ENCODE peak calls at places on chromosomes 11 and 22, in eight cellular contexts. J is heart right ventricle, D is left ventricle myocardium inferior, U is A549, F is heart left ventricle, C is GM23338, X is hepatocyte, S is iPS DF 6.9. T is an unnamed sample. For H3K4me1, the result is how much of the 10 kb centered on the place peaks cover.

GRCh38 chr11:68145120-68145866 is 24.1 kb upstream of the CHKA start:
- DNase-seq in J (no peak), U (peak), D (no peak), X (peak), C (no peak), S (no peak), F (no peak), T (no peak)

GRCh38 chr11:5367461-5368074 is 16.0 kb upstream of the OR51M1 start:
- DNase-seq in S (no peak), D (no peak), J (no peak), X (no peak), U (no peak), C (no peak), F (no peak), T (no peak)

GRCh38 chr22:20395897-20396287 is 1.9 kb downstream of the ZNF74 start:
- DNase-seq in U (no peak), F (no peak), X (no peak), C (no peak), J (no peak), S (no peak), D (no peak), T (no peak)

GRCh38 chr22:23256986-23257888 is 76.9 kb downstream of the BCR start:
- DNase-seq in D (peak), S (no peak), C (no peak), U (no peak), J (peak), X (peak), F (peak), T (peak)

GRCh38 chr11:126328001-126328390 is 24.1 kb downstream of the DCPS start:
- DNase-seq in F (no peak), C (no peak), U (no peak), X (no peak), S (no peak), J (no peak), D (no peak), T (no peak)

GRCh38 chr11:113261709-113262475 is 52.5 kb upstream of the TTC12 start:
- DNase-seq in F (no peak), J (no peak), U (no peak), C (no peak), S (no peak), D (no peak), X (no peak), T (no peak)

GRCh38 chr11:66708026-66708579 is 20.9 kb downstream of the SPTBN2 start:
- DNase-seq in J (no peak), S (no peak), U (no peak), C (no peak), X (no peak), F (no peak), D (no peak), T (no peak)

GRCh38 chr11:15113381-15113780 is 1.3 kb upstream of the INSC start:
- DNase-seq in C (no peak), U (no peak), X (no peak), S (no peak), F (no peak), J (no peak), D (no peak), T (no peak)

GRCh38 chr11:17846852-17847453 is 112.4 kb downstream of the KCNC1 start:
- DNase-seq in J (no peak), F (peak), X (peak), U (peak), D (no peak), C (peak), S (no peak), T (no peak)

GRCh38 chr22:29838599-29838956 is 504 bp upstream of the ASCC2 start:
- DNase-seq in D (no peak), C (no peak), S (no peak), J (no peak), X (no peak), U (no peak), F (no peak), T (no peak)

GRCh38 chr11:65429724-65430405 is 7.3 kb downstream of the NEAT1 start:
- DNase-seq in D (peak), S (no peak), U (peak), J (peak), F (peak), C (peak), X (peak), T (peak)

GRCh38 chr11:32890843-32891656 is 1.6 kb upstream of the QSER1 start:
- DNase-seq in S (no peak), D (no peak), C (peak), U (no peak), J (no peak), F (no peak), X (no peak), T (no peak)

GRCh38 chr11:69375316-69376154 is 81.6 kb downstream of the MYEOV start:
- DNase-seq in U (no peak), J (no peak), X (no peak), D (peak), C (no peak), F (peak), S (no peak), T (peak)

GRCh38 chr11:88454881-88455280 is 117.3 kb upstream of the CTSC start:
- DNase-seq in U (no peak), D (no peak), S (no peak), X (no peak), F (no peak), C (no peak), J (no peak), T (no peak)

GRCh38 chr11:18105802-18106574 is at the start of gene SAAL1:
- DNase-seq in U (peak), C (peak), F (peak), X (peak), D (peak), J (peak), S (peak), T (peak)

GRCh38 chr22:45302047-45302446 is 7.7 kb upstream of the FAM118A start:
- DNase-seq in D (no peak), X (peak), C (no peak), S (no peak), J (no peak), F (no peak), U (peak), T (no peak)

GRCh38 chr22:22400099-22400498 is 108.4 kb downstream of the ZNF280B start:
- DNase-seq in X (no peak), J (no peak), U (no peak), F (no peak), D (no peak), C (no peak), S (no peak), T (no peak)

GRCh38 chr11:120326845-120327281 is 1.8 kb downstream of the TLCD5 start:
- DNase-seq in U (peak), F (no peak), J (no peak), X (peak), S (no peak), C (no peak), D (no peak), T (no peak)

GRCh38 chr11:110747531-110747930 is 35.3 kb upstream of the ARHGAP20 start:
- DNase-seq in U (no peak), D (no peak), S (no peak), C (no peak), F (no peak), X (no peak), J (no peak), T (no peak)

GRCh38 chr22:49976439-49977175 is 16.0 kb downstream of the PIM3 start:
- DNase-seq in X (no peak), F (no peak), J (no peak), D (no peak), C (no peak), U (peak), S (no peak), T (peak)

GRCh38 chr22:23315341-23315917 is 135.1 kb downstream of the BCR start:
- DNase-seq in X (peak), J (peak), U (peak), F (peak), S (no peak), C (peak), D (peak), T (peak)

GRCh38 chr22:18023509-18024275 is 669 bp downstream of the MICAL3 start:
- DNase-seq in X (peak), J (peak), D (peak), F (peak), U (peak), C (peak), S (no peak), T (peak)

GRCh38 chr11:118744001-118744400 is 47.0 kb downstream of the DDX6 start:
- DNase-seq in S (no peak), C (no peak), U (no peak), X (no peak), F (no peak), J (no peak), D (no peak), T (no peak)

GRCh38 chr11:19444231-19444630 is 203.5 kb upstream of the E2F8 start:
- DNase-seq in D (no peak), U (no peak), X (no peak), F (no peak), J (no peak), S (no peak), C (no peak), T (no peak)

GRCh38 chr11:74695705-74696280 is 35.4 kb downstream of the CHRDL2 start:
- DNase-seq in U (no peak), J (no peak), C (peak), S (no peak), X (no peak), F (no peak), D (no peak), T (no peak)

GRCh38 chr11:2881974-2882362 is 3.6 kb downstream of the CDKN1C start:
- DNase-seq in C (no peak), J (no peak), D (no peak), X (peak), S (no peak), U (no peak), F (no peak), T (peak)

GRCh38 chr11:134393638-134394037 is 18.4 kb downstream of the B3GAT1 start:
- DNase-seq in C (peak), U (peak), S (no peak), F (no peak), X (peak), J (no peak), D (no peak), T (no peak)

GRCh38 chr11:71355266-71355665 is 92.9 kb downstream of the DHCR7 start:
- DNase-seq in J (no peak), D (no peak), C (no peak), X (no peak), S (no peak), F (no peak), U (no peak), T (no peak)

GRCh38 chr11:2187267-2187707 is 15.7 kb upstream of the TH start:
- DNase-seq in X (no peak), D (no peak), J (no peak), C (no peak), U (no peak), F (no peak), S (no peak), T (no peak)

GRCh38 chr11:72552399-72552910 is 118.1 kb upstream of the CLPB start:
- DNase-seq in J (no peak), F (no peak), S (no peak), X (no peak), U (no peak), C (no peak), D (no peak), T (no peak)

GRCh38 chr11:118883368-118884071 is at the start of gene CXCR5:
- DNase-seq in D (no peak), F (no peak), S (no peak), U (no peak), J (no peak), X (no peak), C (no peak), T (no peak)

GRCh38 chr11:2212411-2213251 is 41.0 kb upstream of the TH start:
- DNase-seq in X (no peak), C (no peak), F (peak), U (no peak), S (no peak), D (peak), J (no peak), T (no peak)

GRCh38 chr11:103929168-103929903 is 107.1 kb upstream of the DDI1 start:
- DNase-seq in X (no peak), J (no peak), U (no peak), F (no peak), S (no peak), D (no peak), C (no peak), T (no peak)

GRCh38 chr11:94583885-94584500 is 16.8 kb downstream of the PIWIL4 start:
- DNase-seq in D (no peak), S (no peak), C (no peak), X (no peak), J (no peak), U (no peak), F (no peak), T (no peak)

GRCh38 chr11:17010851-17011420 is 3.3 kb downstream of the PLEKHA7 start:
- DNase-seq in U (no peak), C (peak), D (no peak), J (no peak), X (no peak), F (no peak), S (no peak), T (no peak)

GRCh38 chr11:128346808-128347207 is 240.6 kb downstream of the ETS1 start:
- DNase-seq in C (no peak), D (no peak), S (no peak), X (peak), J (no peak), U (no peak), F (no peak), T (no peak)

GRCh38 chr11:128365044-128365443 is 222.3 kb downstream of the ETS1 start:
- DNase-seq in D (no peak), J (no peak), F (no peak), C (peak), S (no peak), U (peak), X (peak), T (no peak)

GRCh38 chr11:7348432-7349298 is 97.0 kb downstream of the SYT9 start:
- DNase-seq in J (no peak), U (no peak), C (peak), X (peak), D (no peak), S (no peak), F (no peak), T (no peak)

GRCh38 chr11:62850911-62851806 is 11.8 kb upstream of the WDR74 start:
- DNase-seq in J (no peak), C (peak), D (no peak), X (no peak), U (peak), S (no peak), F (no peak), T (no peak)

DNA sequence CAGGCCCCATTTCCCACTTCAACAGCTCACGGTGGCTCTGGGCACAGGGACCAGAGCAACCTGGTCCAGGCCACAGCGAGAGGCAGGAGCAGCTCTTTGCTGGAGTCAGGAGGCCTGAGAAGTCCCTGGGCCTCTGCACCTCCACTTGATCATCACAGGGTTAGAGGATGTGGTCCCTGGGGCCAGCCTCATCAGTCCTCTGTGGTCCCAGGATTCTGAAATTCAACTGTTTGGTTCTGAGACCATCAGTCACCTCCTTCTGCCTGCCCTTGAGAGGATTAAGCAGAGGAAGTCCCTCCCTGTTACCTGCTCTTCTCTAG is 24.9 kb upstream of the CBX7 start:
- DNase-seq in J (no peak), D (no peak), U (no peak), X (no peak), C (no peak), F (no peak), S (no peak), T (no peak)
- H3K4me1 ChIP-seq in J (half or more), D (half or more), U (half or more), X (under half), C (under half), F (half or more), S (under half), T (under half)

DNA sequence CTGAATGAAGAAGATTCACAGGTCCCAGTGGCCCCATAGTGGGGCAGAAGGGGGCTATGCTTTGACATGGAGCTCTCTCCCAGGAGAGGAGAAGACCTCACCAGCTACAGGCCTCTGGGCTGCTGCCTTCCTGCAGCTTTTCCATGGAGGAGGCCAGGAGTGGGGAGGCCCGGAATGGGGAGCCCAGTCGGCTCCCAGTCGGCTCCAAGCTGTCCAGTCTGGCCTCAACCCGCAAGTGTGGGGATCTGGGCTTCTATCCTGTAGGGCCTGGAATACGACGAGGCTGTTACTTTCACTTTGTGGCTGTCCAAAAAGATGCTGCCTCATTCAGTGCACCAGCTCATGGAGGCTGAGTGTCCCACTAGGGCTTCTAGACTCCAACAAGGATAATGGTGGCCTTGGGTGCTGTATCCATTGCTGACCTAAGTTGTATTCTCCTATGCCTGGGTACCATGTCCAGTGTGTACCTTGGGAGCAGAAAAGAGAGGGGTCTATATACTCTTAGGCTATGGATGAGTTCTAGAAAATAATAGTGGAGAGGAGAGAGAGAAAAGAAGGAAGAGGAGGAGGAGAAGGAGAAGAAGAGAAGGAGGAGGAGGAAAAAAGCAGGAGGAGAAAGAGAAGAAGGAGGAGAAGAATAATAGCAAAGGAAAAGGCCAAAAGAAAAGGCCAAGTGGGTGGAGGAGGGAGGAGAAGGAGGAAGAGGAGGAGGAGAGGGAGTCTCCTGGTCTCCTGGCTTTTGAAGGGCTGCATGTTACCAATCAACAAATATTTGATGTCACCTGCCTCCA is 1.1 kb downstream of the MYO18B start:
- DNase-seq in C (no peak), D (no peak), S (no peak), F (no peak), U (no peak), X (no peak), J (no peak), T (no peak)
- H3K4me3 ChIP-seq in C (no peak), D (peak), S (no peak), F (peak), U (no peak), X (no peak), J (peak), T (peak)

GRCh38 chr22:43812149-43812842 is at the start of gene EFCAB6:
- DNase-seq in J (peak), U (peak), F (peak), S (peak), X (peak), D (peak), C (peak), T (peak)
- H3K27ac ChIP-seq in J (peak), U (peak), F (peak), S (no peak), X (peak), D (peak), C (no peak), T (peak)

GRCh38 chr11:83051760-83052671 is 19.7 kb downstream of the RAB30 start:
- DNase-seq in F (peak), X (peak), J (peak), S (no peak), U (peak), D (peak), C (no peak), T (peak)

GRCh38 chr11:83044958-83045712 is 26.6 kb downstream of the RAB30 start:
- DNase-seq in F (no peak), S (no peak), J (no peak), D (no peak), U (peak), C (peak), X (no peak), T (no peak)

GRCh38 chr11:83042966-83043711 is 28.6 kb downstream of the RAB30 start:
- DNase-seq in F (no peak), C (no peak), S (no peak), U (peak), X (no peak), J (no peak), D (no peak), T (no peak)

GRCh38 chr11:83047515-83048225 is 24.0 kb downstream of the RAB30 start:
- DNase-seq in S (no peak), C (no peak), U (no peak), D (no peak), F (no peak), X (no peak), J (no peak), T (no peak)

DNA sequence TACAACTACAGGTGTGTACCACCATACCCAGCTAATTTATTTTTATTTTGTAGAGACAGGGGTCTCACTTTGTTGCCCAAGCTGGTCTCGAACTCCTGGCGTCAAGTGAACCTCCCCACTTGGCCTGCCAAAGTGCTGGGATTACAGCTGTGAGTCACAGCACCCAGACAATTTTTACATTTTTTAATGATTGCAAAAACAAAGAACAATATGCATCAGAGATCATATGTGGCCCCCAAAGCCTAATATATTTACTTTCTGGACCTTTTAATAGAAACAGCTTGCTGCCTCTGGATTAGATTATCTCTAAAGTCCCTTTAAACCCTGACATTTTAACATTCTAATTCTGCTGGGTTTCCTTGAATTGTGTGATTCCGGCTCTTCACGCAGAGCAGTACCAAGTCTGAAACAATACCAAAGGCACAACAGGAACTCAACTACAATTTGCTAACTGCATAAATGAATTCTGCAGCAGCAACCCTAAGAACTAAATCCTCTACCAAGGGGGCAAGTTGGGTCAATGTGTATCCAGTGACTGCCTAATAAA is 25.0 kb downstream of the RAB30 start:
- DNase-seq in F (no peak), U (no peak), S (no peak), C (no peak), J (no peak), X (no peak), D (no peak), T (no peak)
- H3K4me1 ChIP-seq in F (under half), U (half or more), S (under half), C (under half), J (under half), X (under half), D (half or more), T (under half)

GRCh38 chr11:132125855-132126841 is 755.7 kb downstream of the NTM start:
- DNase-seq in C (peak), U (no peak), S (no peak), J (no peak), D (no peak), X (no peak), F (peak), T (no peak)
- H3K4me3 ChIP-seq in C (peak), U (no peak), S (peak), J (no peak), D (peak), X (no peak), F (no peak), T (peak)

GRCh38 chr11:121608545-121609098 is 155.9 kb upstream of the SORL1-AS1 start:
- DNase-seq in F (no peak), S (no peak), U (no peak), C (no peak), J (no peak), D (no peak), X (no peak), T (no peak)
- H3K27ac ChIP-seq in F (no peak), S (no peak), U (no peak), C (no peak), J (no peak), D (no peak), X (no peak), T (no peak)

DNA sequence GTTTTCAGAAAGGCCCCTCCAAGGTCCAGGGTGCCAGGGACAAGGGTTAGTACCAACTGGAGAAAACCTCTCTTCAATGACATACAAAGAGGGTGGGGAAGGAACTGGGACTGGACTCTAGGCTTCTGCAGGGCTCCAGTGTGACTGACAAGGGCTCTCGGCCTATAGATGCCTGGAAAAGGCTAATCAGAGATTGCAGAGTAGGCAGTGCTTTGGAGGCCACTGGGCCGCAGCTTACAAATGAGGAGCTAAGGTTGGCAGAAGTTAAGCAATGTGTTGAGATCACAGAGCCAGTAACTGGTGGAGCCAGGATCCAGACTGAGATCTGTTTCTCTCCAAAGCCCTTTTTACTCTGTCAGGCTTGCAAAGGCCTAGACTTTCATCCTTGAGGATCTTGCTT is 7.4 kb upstream of the DGKZ start:
- DNase-seq in J (no peak), C (no peak), S (no peak), F (no peak), U (no peak), D (no peak), X (peak), T (no peak)
- H3K4me1 ChIP-seq in J (half or more), C (half or more), S (under half), F (under half), U (under half), D (half or more), X (under half), T (under half)

GRCh38 chr22:31676700-31677099 is 14.7 kb upstream of the PISD start:
- DNase-seq in D (peak), S (peak), F (peak), U (peak), J (peak), C (peak), X (peak), T (peak)
- H3K4me3 ChIP-seq in D (peak), S (peak), F (peak), U (peak), J (peak), C (peak), X (peak), T (peak)

T was measured in tibial artery.